ENCODE peak calls at places on chromosomes 3 and 15, in six cellular contexts. One of them, this sample, is unnamed.

GRCh38 chr3:181723064-181723463 is 11.3 kb downstream of the SOX2 start:
- DNase-seq in AG10803: no peak
- DNase-seq in astrocyte of the spinal cord: no peak
- DNase-seq in kidney: no peak
- DNase-seq in nephron progenitor cell: no peak
- DNase-seq in WTC11: no peak
- DNase-seq in this sample: no peak

GRCh38 chr3:57444469-57444868 is 99.7 kb downstream of the DNAH12 start:
- DNase-seq in AG10803: no peak
- DNase-seq in astrocyte of the spinal cord: no peak
- DNase-seq in kidney: no peak
- DNase-seq in nephron progenitor cell: no peak
- DNase-seq in WTC11: no peak
- DNase-seq in this sample: no peak

GRCh38 chr3:153319691-153320552 is 157.9 kb downstream of the RAP2B start:
- DNase-seq in AG10803: no peak
- DNase-seq in astrocyte of the spinal cord: no peak
- DNase-seq in kidney: no peak
- DNase-seq in nephron progenitor cell: no peak
- DNase-seq in WTC11: no peak
- DNase-seq in this sample: no peak

GRCh38 chr3:57670543-57670942 is 22.3 kb downstream of the DENND6A start:
- DNase-seq in AG10803: no peak
- DNase-seq in astrocyte of the spinal cord: no peak
- DNase-seq in kidney: no peak
- DNase-seq in nephron progenitor cell: no peak
- DNase-seq in WTC11: no peak
- DNase-seq in this sample: no peak

GRCh38 chr3:106428565-106428994 is 559.8 kb upstream of the CBLB start:
- DNase-seq in AG10803: peak; percentile 100
- DNase-seq in astrocyte of the spinal cord: peak; percentile 99
- DNase-seq in kidney: no peak
- DNase-seq in nephron progenitor cell: no peak
- DNase-seq in WTC11: no peak
- DNase-seq in this sample: no peak

GRCh38 chr15:66763186-66764066 is 61.4 kb downstream of the SMAD6 start:
- DNase-seq in AG10803: peak; percentile 62
- DNase-seq in astrocyte of the spinal cord: no peak
- DNase-seq in kidney: peak; percentile 95
- DNase-seq in nephron progenitor cell: no peak
- DNase-seq in WTC11: no peak
- DNase-seq in this sample: no peak

GRCh38 chr15:36448418-36448817 is 131.0 kb upstream of the CDIN1 start:
- DNase-seq in AG10803: no peak
- DNase-seq in astrocyte of the spinal cord: no peak
- DNase-seq in kidney: no peak
- DNase-seq in nephron progenitor cell: no peak
- DNase-seq in WTC11: no peak
- DNase-seq in this sample: no peak

GRCh38 chr3:169813757-169814517 is 1.2 kb upstream of the LRRC34 start:
- DNase-seq in AG10803: no peak
- DNase-seq in astrocyte of the spinal cord: no peak
- DNase-seq in kidney: no peak
- DNase-seq in nephron progenitor cell: no peak
- DNase-seq in WTC11: peak; percentile 71
- DNase-seq in this sample: no peak

GRCh38 chr15:86919581-86919980 is 839.9 kb downstream of the AGBL1 start:
- DNase-seq in AG10803: peak; percentile 8
- DNase-seq in astrocyte of the spinal cord: no peak
- DNase-seq in kidney: no peak
- DNase-seq in nephron progenitor cell: no peak
- DNase-seq in WTC11: no peak
- DNase-seq in this sample: no peak

GRCh38 chr3:195260286-195260905 is 10.6 kb downstream of the XXYLT1 start:
- DNase-seq in AG10803: no peak
- DNase-seq in astrocyte of the spinal cord: no peak
- DNase-seq in kidney: peak; percentile 89
- DNase-seq in nephron progenitor cell: no peak
- DNase-seq in WTC11: peak; percentile 59
- DNase-seq in this sample: no peak

GRCh38 chr15:77027111-77027696 is 32.3 kb downstream of the PSTPIP1 start:
- DNase-seq in AG10803: no peak
- DNase-seq in astrocyte of the spinal cord: no peak
- DNase-seq in kidney: no peak
- DNase-seq in nephron progenitor cell: no peak
- DNase-seq in WTC11: peak; percentile 8
- DNase-seq in this sample: no peak

GRCh38 chr3:32508731-32509130 is 6.1 kb upstream of the CMTM6 start:
- DNase-seq in AG10803: peak; percentile 78
- DNase-seq in astrocyte of the spinal cord: no peak
- DNase-seq in kidney: no peak
- DNase-seq in nephron progenitor cell: no peak
- DNase-seq in WTC11: no peak
- DNase-seq in this sample: no peak

GRCh38 chr3:123861081-123861836 is 22.9 kb downstream of the MYLK start:
- DNase-seq in AG10803: no peak
- DNase-seq in astrocyte of the spinal cord: no peak
- DNase-seq in kidney: no peak
- DNase-seq in nephron progenitor cell: no peak
- DNase-seq in WTC11: no peak
- DNase-seq in this sample: no peak

GRCh38 chr15:69357773-69358765 is 56.1 kb upstream of the KIF23 start:
- DNase-seq in AG10803: peak; percentile 10
- DNase-seq in astrocyte of the spinal cord: peak; percentile 79
- DNase-seq in kidney: no peak
- DNase-seq in nephron progenitor cell: peak; percentile 58
- DNase-seq in WTC11: peak; percentile 34
- DNase-seq in this sample: no peak

GRCh38 chr3:60301142-60301541 is 950.1 kb downstream of the FHIT start:
- DNase-seq in AG10803: peak; percentile 83
- DNase-seq in astrocyte of the spinal cord: peak; percentile 52
- DNase-seq in kidney: no peak
- DNase-seq in nephron progenitor cell: no peak
- DNase-seq in WTC11: no peak
- DNase-seq in this sample: no peak

GRCh38 chr15:69217381-69217780 is 56.9 kb downstream of the GLCE start:
- DNase-seq in AG10803: no peak
- DNase-seq in astrocyte of the spinal cord: no peak
- DNase-seq in kidney: no peak
- DNase-seq in nephron progenitor cell: no peak
- DNase-seq in WTC11: no peak
- DNase-seq in this sample: no peak

GRCh38 chr15:62976301-62976842 is 66.2 kb upstream of the TPM1 start:
- DNase-seq in AG10803: peak; percentile 90
- DNase-seq in astrocyte of the spinal cord: peak; percentile 22
- DNase-seq in kidney: no peak
- DNase-seq in nephron progenitor cell: no peak
- DNase-seq in WTC11: no peak
- DNase-seq in this sample: no peak

GRCh38 chr3:123385072-123385471 is 63.8 kb downstream of the ADCY5 start:
- DNase-seq in AG10803: no peak
- DNase-seq in astrocyte of the spinal cord: no peak
- DNase-seq in kidney: peak; percentile 32
- DNase-seq in nephron progenitor cell: no peak
- DNase-seq in WTC11: no peak
- DNase-seq in this sample: no peak

GRCh38 chr15:90674476-90674875 is 42.7 kb upstream of the BLM start:
- DNase-seq in AG10803: no peak
- DNase-seq in astrocyte of the spinal cord: no peak
- DNase-seq in kidney: no peak
- DNase-seq in nephron progenitor cell: no peak
- DNase-seq in WTC11: no peak
- DNase-seq in this sample: no peak

GRCh38 chr3:136279092-136279491 is 29.0 kb downstream of the PCCB start:
- DNase-seq in AG10803: no peak
- DNase-seq in astrocyte of the spinal cord: no peak
- DNase-seq in kidney: no peak
- DNase-seq in nephron progenitor cell: no peak
- DNase-seq in WTC11: no peak
- DNase-seq in this sample: no peak

GRCh38 chr3:136277115-136277514 is 27.0 kb downstream of the PCCB start:
- DNase-seq in AG10803: no peak
- DNase-seq in astrocyte of the spinal cord: no peak
- DNase-seq in kidney: no peak
- DNase-seq in nephron progenitor cell: no peak
- DNase-seq in WTC11: no peak
- DNase-seq in this sample: no peak

GRCh38 chr3:136277634-136278033 is 27.5 kb downstream of the PCCB start:
- DNase-seq in AG10803: no peak
- DNase-seq in astrocyte of the spinal cord: no peak
- DNase-seq in kidney: no peak
- DNase-seq in nephron progenitor cell: no peak
- DNase-seq in WTC11: peak; percentile 68
- DNase-seq in this sample: no peak

GRCh38 chr3:136280961-136281360 is 30.8 kb downstream of the PCCB start:
- DNase-seq in AG10803: no peak
- DNase-seq in astrocyte of the spinal cord: no peak
- DNase-seq in kidney: no peak
- DNase-seq in nephron progenitor cell: no peak
- DNase-seq in WTC11: no peak
- DNase-seq in this sample: no peak

GRCh38 chr3:136276049-136276755 is 26.1 kb downstream of the PCCB start:
- DNase-seq in AG10803: peak; percentile 2
- DNase-seq in astrocyte of the spinal cord: no peak
- DNase-seq in kidney: no peak
- DNase-seq in nephron progenitor cell: no peak
- DNase-seq in WTC11: no peak
- DNase-seq in this sample: no peak
- TF ChIP-seq CTCF in AG10803: peak; percentile 11
- TF ChIP-seq CTCF in astrocyte of the spinal cord: peak; percentile 8
- TF ChIP-seq CTCF in kidney: no peak
- TF ChIP-seq CTCF in nephron progenitor cell: no peak
- TF ChIP-seq CTCF in WTC11: no peak
- TF ChIP-seq CTCF in this sample: no peak

GRCh38 chr3:33883538-33884203 is 85.2 kb downstream of the PDCD6IP start:
- DNase-seq in AG10803: peak; percentile 31
- DNase-seq in astrocyte of the spinal cord: peak; percentile 53
- DNase-seq in kidney: no peak
- DNase-seq in nephron progenitor cell: peak; percentile 31
- DNase-seq in WTC11: no peak
- DNase-seq in this sample: no peak

GRCh38 chr3:33884701-33885100 is 86.3 kb downstream of the PDCD6IP start:
- DNase-seq in AG10803: no peak
- DNase-seq in astrocyte of the spinal cord: no peak
- DNase-seq in kidney: no peak
- DNase-seq in nephron progenitor cell: no peak
- DNase-seq in WTC11: no peak
- DNase-seq in this sample: no peak

GRCh38 chr3:33886015-33886414 is 87.6 kb downstream of the PDCD6IP start:
- DNase-seq in AG10803: peak; percentile 20
- DNase-seq in astrocyte of the spinal cord: peak; percentile 46
- DNase-seq in kidney: no peak
- DNase-seq in nephron progenitor cell: no peak
- DNase-seq in WTC11: no peak
- DNase-seq in this sample: no peak

GRCh38 chr3:33885496-33885895 is 87.1 kb downstream of the PDCD6IP start:
- DNase-seq in AG10803: no peak
- DNase-seq in astrocyte of the spinal cord: no peak
- DNase-seq in kidney: no peak
- DNase-seq in nephron progenitor cell: no peak
- DNase-seq in WTC11: no peak
- DNase-seq in this sample: no peak

GRCh38 chr3:33884204-33884561 is 85.8 kb downstream of the PDCD6IP start:
- DNase-seq in AG10803: peak; percentile 16
- DNase-seq in astrocyte of the spinal cord: peak; percentile 24
- DNase-seq in kidney: no peak
- DNase-seq in nephron progenitor cell: no peak
- DNase-seq in WTC11: no peak
- DNase-seq in this sample: no peak
- TF ChIP-seq CTCF in AG10803: peak; percentile 42
- TF ChIP-seq CTCF in astrocyte of the spinal cord: peak; percentile 15
- TF ChIP-seq CTCF in kidney: peak; percentile 40
- TF ChIP-seq CTCF in nephron progenitor cell: no peak
- TF ChIP-seq CTCF in WTC11: no peak
- TF ChIP-seq CTCF in this sample: peak; percentile 12

GRCh38 chr3:174322789-174323188 is 536.3 kb upstream of the NAALADL2 start:
- DNase-seq in AG10803: no peak
- DNase-seq in astrocyte of the spinal cord: no peak
- DNase-seq in kidney: no peak
- DNase-seq in nephron progenitor cell: no peak
- DNase-seq in WTC11: no peak
- DNase-seq in this sample: no peak

GRCh38 chr3:174329321-174329720 is 529.8 kb upstream of the NAALADL2 start:
- DNase-seq in AG10803: peak; percentile 96
- DNase-seq in astrocyte of the spinal cord: peak; percentile 49
- DNase-seq in kidney: no peak
- DNase-seq in nephron progenitor cell: no peak
- DNase-seq in WTC11: no peak
- DNase-seq in this sample: no peak

GRCh38 chr3:174321549-174321948 is 537.6 kb upstream of the NAALADL2 start:
- DNase-seq in AG10803: no peak
- DNase-seq in astrocyte of the spinal cord: no peak
- DNase-seq in kidney: no peak
- DNase-seq in nephron progenitor cell: no peak
- DNase-seq in WTC11: no peak
- DNase-seq in this sample: no peak

GRCh38 chr3:174330303-174330702 is 528.8 kb upstream of the NAALADL2 start:
- DNase-seq in AG10803: peak; percentile 93
- DNase-seq in astrocyte of the spinal cord: peak; percentile 76
- DNase-seq in kidney: no peak
- DNase-seq in nephron progenitor cell: no peak
- DNase-seq in WTC11: no peak
- DNase-seq in this sample: no peak

DNA sequence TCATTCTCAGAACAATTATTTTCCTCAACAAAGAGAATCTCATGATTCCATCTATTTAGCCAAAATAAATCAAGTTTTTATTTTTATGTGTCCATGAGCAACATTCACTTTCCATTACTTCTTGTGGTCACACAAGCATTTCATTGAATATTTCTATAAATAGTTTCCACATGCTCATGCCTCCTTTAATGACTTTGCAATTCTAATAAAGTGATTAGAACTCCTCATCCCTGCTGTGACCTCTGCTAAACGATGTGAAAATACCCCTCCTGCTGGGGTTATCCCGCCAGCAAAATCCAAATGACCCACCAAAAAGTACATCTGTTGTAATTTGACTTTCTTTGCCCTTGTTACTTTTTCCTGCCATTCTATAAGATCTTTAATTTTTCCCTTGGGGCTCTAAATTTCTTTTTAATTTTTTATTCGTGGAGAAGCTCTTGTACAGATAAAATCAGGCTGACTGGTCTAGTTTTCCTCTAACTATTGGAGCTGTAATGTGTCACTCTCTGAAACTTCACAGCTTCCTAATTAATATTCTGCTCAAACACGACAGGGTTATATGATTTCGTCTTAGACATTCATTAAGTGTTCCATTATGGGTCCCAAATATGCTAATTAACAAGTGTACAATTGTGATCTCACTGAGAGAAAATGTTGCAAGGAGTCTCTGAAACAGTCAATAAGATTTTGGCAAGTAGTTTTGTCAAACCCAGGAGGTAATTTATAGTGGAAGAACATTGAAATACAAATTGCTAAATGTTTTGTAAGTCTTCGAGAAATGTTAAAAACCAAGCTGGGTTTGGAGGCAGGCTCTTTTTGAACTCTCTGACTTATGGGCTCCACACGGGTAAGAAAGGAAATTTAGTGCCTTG is 533.1 kb upstream of the NAALADL2 start:
- DNase-seq in AG10803: peak; percentile 95
- DNase-seq in astrocyte of the spinal cord: peak; percentile 74
- DNase-seq in kidney: no peak
- DNase-seq in nephron progenitor cell: no peak
- DNase-seq in WTC11: no peak
- DNase-seq in this sample: no peak
- TF ChIP-seq CTCF in AG10803: peak; percentile 57
- TF ChIP-seq CTCF in astrocyte of the spinal cord: no peak
- TF ChIP-seq CTCF in kidney: no peak
- TF ChIP-seq CTCF in nephron progenitor cell: no peak
- TF ChIP-seq CTCF in WTC11: no peak
- TF ChIP-seq CTCF in this sample: peak; percentile 42

GRCh38 chr3:54427951-54428871 is 305.9 kb downstream of the CACNA2D3 start:
- DNase-seq in AG10803: peak; percentile 85
- DNase-seq in astrocyte of the spinal cord: peak; percentile 76
- DNase-seq in kidney: no peak
- DNase-seq in nephron progenitor cell: peak; percentile 70
- DNase-seq in WTC11: peak; percentile 71
- DNase-seq in this sample: no peak
- TF ChIP-seq CTCF in AG10803: peak; percentile 90
- TF ChIP-seq CTCF in astrocyte of the spinal cord: peak; percentile 80
- TF ChIP-seq CTCF in kidney: peak; percentile 71
- TF ChIP-seq CTCF in nephron progenitor cell: peak; percentile 94
- TF ChIP-seq CTCF in WTC11: peak; percentile 48
- TF ChIP-seq CTCF in this sample: peak; percentile 82